ENCODE peak calls at places on chromosomes 5 and 9, in six cellular contexts. One of them, this sample, is unnamed.

GRCh38 chr5:107652839-107653607 is 17.7 kb downstream of the EFNA5 start:
- DNase-seq in endothelial cell of umbilical vein: no peak
- DNase-seq in GM12878: no peak
- DNase-seq in A549: no peak
- DNase-seq in K562: no peak
- DNase-seq in HepG2: no peak
- DNase-seq in this sample: no peak

GRCh38 chr5:116650544-116650943 is 75.9 kb upstream of the SEMA6A start:
- DNase-seq in HepG2: no peak
- DNase-seq in GM12878: no peak
- DNase-seq in A549: no peak
- DNase-seq in K562: no peak
- DNase-seq in endothelial cell of umbilical vein: no peak
- DNase-seq in this sample: no peak

GRCh38 chr9:135468866-135469521 is 10.6 kb upstream of the PPP1R26 start:
- DNase-seq in K562: peak; percentile 90
- DNase-seq in endothelial cell of umbilical vein: no peak
- DNase-seq in A549: no peak
- DNase-seq in HepG2: no peak
- DNase-seq in GM12878: no peak
- DNase-seq in this sample: peak; percentile 77

GRCh38 chr9:131037336-131038255 is 28.6 kb downstream of the LAMC3 start:
- DNase-seq in K562: no peak
- DNase-seq in endothelial cell of umbilical vein: no peak
- DNase-seq in A549: no peak
- DNase-seq in GM12878: no peak
- DNase-seq in HepG2: no peak
- DNase-seq in this sample: no peak

GRCh38 chr5:96816430-96816939 is 8.7 kb upstream of the ERAP1 start:
- DNase-seq in endothelial cell of umbilical vein: no peak
- DNase-seq in HepG2: no peak
- DNase-seq in A549: no peak
- DNase-seq in GM12878: peak; percentile 90
- DNase-seq in K562: no peak
- DNase-seq in this sample: peak; percentile 80

GRCh38 chr9:74496819-74497749 is at the start of gene RORB:
- DNase-seq in GM12878: no peak
- DNase-seq in K562: peak; percentile 24
- DNase-seq in HepG2: no peak
- DNase-seq in A549: no peak
- DNase-seq in endothelial cell of umbilical vein: peak; percentile 26
- DNase-seq in this sample: no peak

GRCh38 chr5:53239301-53239990 is 129.9 kb upstream of the MOCS2 start:
- DNase-seq in endothelial cell of umbilical vein: no peak
- DNase-seq in GM12878: no peak
- DNase-seq in K562: no peak
- DNase-seq in A549: no peak
- DNase-seq in HepG2: no peak
- DNase-seq in this sample: no peak

GRCh38 chr9:134053941-134054761 is 13.7 kb downstream of the BRD3 start:
- DNase-seq in A549: no peak
- DNase-seq in GM12878: no peak
- DNase-seq in HepG2: no peak
- DNase-seq in endothelial cell of umbilical vein: no peak
- DNase-seq in K562: no peak
- DNase-seq in this sample: no peak

GRCh38 chr9:136644593-136645342 is 17.9 kb upstream of the EGFL7 start:
- DNase-seq in GM12878: no peak
- DNase-seq in endothelial cell of umbilical vein: peak; percentile 88
- DNase-seq in A549: peak; percentile 88
- DNase-seq in HepG2: peak; percentile 31
- DNase-seq in K562: peak; percentile 78
- DNase-seq in this sample: peak; percentile 70

GRCh38 chr5:155839251-155840037 is 487.5 kb upstream of the SGCD start:
- DNase-seq in endothelial cell of umbilical vein: no peak
- DNase-seq in GM12878: no peak
- DNase-seq in K562: no peak
- DNase-seq in HepG2: no peak
- DNase-seq in A549: peak; percentile 3
- DNase-seq in this sample: no peak

GRCh38 chr5:9869616-9870288 is 239.6 kb upstream of the TAS2R1 start:
- DNase-seq in A549: no peak
- DNase-seq in K562: no peak
- DNase-seq in endothelial cell of umbilical vein: no peak
- DNase-seq in HepG2: no peak
- DNase-seq in GM12878: no peak
- DNase-seq in this sample: no peak

GRCh38 chr5:178365501-178366440 is 133.2 kb upstream of the PHYKPL start:
- DNase-seq in GM12878: no peak
- DNase-seq in K562: no peak
- DNase-seq in A549: no peak
- DNase-seq in HepG2: no peak
- DNase-seq in endothelial cell of umbilical vein: no peak
- DNase-seq in this sample: peak; percentile 20

GRCh38 chr5:35816881-35817521 is 39.7 kb upstream of the IL7R start:
- DNase-seq in GM12878: no peak
- DNase-seq in A549: no peak
- DNase-seq in endothelial cell of umbilical vein: no peak
- DNase-seq in HepG2: no peak
- DNase-seq in K562: no peak
- DNase-seq in this sample: no peak

GRCh38 chr9:122056484-122056883 is 36.6 kb downstream of the TTLL11 start:
- DNase-seq in endothelial cell of umbilical vein: peak; percentile 12
- DNase-seq in A549: no peak
- DNase-seq in K562: peak; percentile 64
- DNase-seq in HepG2: peak; percentile 11
- DNase-seq in GM12878: no peak
- DNase-seq in this sample: peak; percentile 17

GRCh38 chr9:93192721-93193372 is 8.9 kb downstream of the WNK2 start:
- DNase-seq in GM12878: no peak
- DNase-seq in K562: no peak
- DNase-seq in endothelial cell of umbilical vein: no peak
- DNase-seq in A549: no peak
- DNase-seq in HepG2: no peak
- DNase-seq in this sample: no peak

GRCh38 chr9:93860694-93861658 is 94.2 kb downstream of the BARX1 start:
- DNase-seq in endothelial cell of umbilical vein: no peak
- DNase-seq in GM12878: no peak
- DNase-seq in K562: no peak
- DNase-seq in A549: no peak
- DNase-seq in HepG2: no peak
- DNase-seq in this sample: peak; percentile 29

GRCh38 chr9:71145179-71145578 is 23.8 kb upstream of the TRPM3 start:
- DNase-seq in K562: peak; percentile 71
- DNase-seq in GM12878: no peak
- DNase-seq in endothelial cell of umbilical vein: peak; percentile 99
- DNase-seq in A549: no peak
- DNase-seq in HepG2: no peak
- DNase-seq in this sample: no peak

GRCh38 chr5:150321211-150321610 is 18.5 kb upstream of the ARSI start:
- DNase-seq in GM12878: no peak
- DNase-seq in A549: no peak
- DNase-seq in endothelial cell of umbilical vein: no peak
- DNase-seq in K562: no peak
- DNase-seq in HepG2: no peak
- DNase-seq in this sample: no peak

GRCh38 chr9:81737871-81738507 is 48.6 kb upstream of the TLE1 start:
- DNase-seq in HepG2: peak; percentile 6
- DNase-seq in A549: peak; percentile 89
- DNase-seq in endothelial cell of umbilical vein: no peak
- DNase-seq in GM12878: no peak
- DNase-seq in K562: no peak
- DNase-seq in this sample: peak; percentile 72

GRCh38 chr5:14165375-14166091 is 22.4 kb downstream of the TRIO start:
- DNase-seq in endothelial cell of umbilical vein: peak; percentile 98
- DNase-seq in GM12878: no peak
- DNase-seq in K562: no peak
- DNase-seq in HepG2: peak; percentile 52
- DNase-seq in A549: peak; percentile 89
- DNase-seq in this sample: peak; percentile 31

GRCh38 chr9:134632329-134632728 is 9.3 kb upstream of the COL5A1 start:
- DNase-seq in A549: no peak
- DNase-seq in GM12878: no peak
- DNase-seq in K562: no peak
- DNase-seq in HepG2: no peak
- DNase-seq in endothelial cell of umbilical vein: no peak
- DNase-seq in this sample: no peak

GRCh38 chr5:117077142-117077541 is 502.5 kb upstream of the SEMA6A start:
- DNase-seq in endothelial cell of umbilical vein: no peak
- DNase-seq in K562: no peak
- DNase-seq in GM12878: no peak
- DNase-seq in HepG2: peak; percentile 3
- DNase-seq in A549: no peak
- DNase-seq in this sample: peak; percentile 14

GRCh38 chr9:72454871-72455471 is 66.4 kb upstream of the TMC1 start:
- DNase-seq in K562: no peak
- DNase-seq in GM12878: no peak
- DNase-seq in HepG2: peak; percentile 65
- DNase-seq in endothelial cell of umbilical vein: no peak
- DNase-seq in A549: no peak
- DNase-seq in this sample: no peak

GRCh38 chr5:135195267-135195603 is 161.2 kb upstream of the PITX1 start:
- DNase-seq in GM12878: no peak
- DNase-seq in HepG2: no peak
- DNase-seq in endothelial cell of umbilical vein: no peak
- DNase-seq in K562: no peak
- DNase-seq in A549: no peak
- DNase-seq in this sample: no peak

GRCh38 chr9:72048850-72049249 is 11.6 kb downstream of the C9orf57 start:
- DNase-seq in endothelial cell of umbilical vein: no peak
- DNase-seq in GM12878: no peak
- DNase-seq in HepG2: no peak
- DNase-seq in A549: no peak
- DNase-seq in K562: no peak
- DNase-seq in this sample: no peak

GRCh38 chr5:129460951-129461815 is 1.1 kb downstream of the ADAMTS19 start:
- DNase-seq in HepG2: no peak
- DNase-seq in K562: peak; percentile 4
- DNase-seq in A549: peak; percentile 28
- DNase-seq in endothelial cell of umbilical vein: peak; percentile 10
- DNase-seq in GM12878: no peak
- DNase-seq in this sample: no peak

GRCh38 chr9:75017378-75017777 is 10.7 kb downstream of the CARNMT1 start:
- DNase-seq in GM12878: no peak
- DNase-seq in endothelial cell of umbilical vein: no peak
- DNase-seq in K562: no peak
- DNase-seq in A549: no peak
- DNase-seq in HepG2: no peak
- DNase-seq in this sample: no peak

GRCh38 chr5:178304016-178304415 is 71.4 kb upstream of the PHYKPL start:
- DNase-seq in endothelial cell of umbilical vein: no peak
- DNase-seq in K562: no peak
- DNase-seq in GM12878: no peak
- DNase-seq in HepG2: no peak
- DNase-seq in A549: no peak
- DNase-seq in this sample: no peak

GRCh38 chr5:176870110-176870591 is 29.0 kb downstream of the HK3 start:
- DNase-seq in endothelial cell of umbilical vein: peak; percentile 36
- DNase-seq in A549: peak; percentile 85
- DNase-seq in HepG2: peak; percentile 51
- DNase-seq in GM12878: no peak
- DNase-seq in K562: peak; percentile 85
- DNase-seq in this sample: no peak
- TF ChIP-seq MYC in endothelial cell of umbilical vein: no peak
- TF ChIP-seq MYC in A549: no peak
- TF ChIP-seq MYC in HepG2: no peak
- TF ChIP-seq MYC in GM12878: no peak
- TF ChIP-seq MYC in K562: no peak
- TF ChIP-seq MYC in this sample: no peak

DNA sequence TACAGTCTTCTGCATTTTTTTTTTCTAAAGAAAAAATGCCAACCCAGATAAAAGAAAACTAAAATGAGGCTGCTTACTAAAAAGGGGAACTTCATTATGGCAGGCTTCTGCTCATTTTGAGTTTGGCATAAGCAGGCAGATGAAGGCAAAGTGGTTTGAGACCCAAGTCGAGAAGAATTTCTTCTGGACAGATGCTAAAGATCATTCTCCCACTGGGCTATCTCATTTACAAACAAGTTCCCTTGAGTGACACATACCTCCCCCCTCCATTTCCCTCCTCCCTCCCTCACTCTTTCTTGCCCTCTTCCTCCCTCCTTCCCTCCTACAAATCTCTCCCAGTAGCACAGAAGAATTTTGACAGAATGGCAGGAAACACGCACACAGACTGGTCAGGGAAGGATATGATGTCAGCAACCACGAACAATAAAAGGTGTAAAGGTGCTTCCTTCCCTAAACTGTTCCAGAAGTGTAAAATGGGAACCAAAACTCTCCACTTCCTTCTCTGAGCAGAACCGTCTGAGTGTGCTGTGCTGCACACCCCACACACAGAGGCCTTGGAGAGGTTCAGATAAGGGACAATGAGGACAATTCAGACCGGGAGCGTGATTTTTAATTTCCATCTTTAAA is 55.9 kb downstream of the MEF2C start:
- DNase-seq in endothelial cell of umbilical vein: peak; percentile 99
- DNase-seq in HepG2: no peak
- DNase-seq in A549: no peak
- DNase-seq in K562: peak; percentile 72
- DNase-seq in GM12878: peak; percentile 98
- DNase-seq in this sample: peak; percentile 79
- TF ChIP-seq MYC in endothelial cell of umbilical vein: peak; percentile 6
- TF ChIP-seq MYC in HepG2: no peak
- TF ChIP-seq MYC in A549: no peak
- TF ChIP-seq MYC in K562: no peak
- TF ChIP-seq MYC in GM12878: no peak
- TF ChIP-seq MYC in this sample: no peak

GRCh38 chr5:146745937-146746577 is 132.5 kb downstream of the PPP2R2B start:
- DNase-seq in A549: no peak
- DNase-seq in K562: no peak
- DNase-seq in HepG2: no peak
- DNase-seq in endothelial cell of umbilical vein: no peak
- DNase-seq in GM12878: no peak
- DNase-seq in this sample: no peak

GRCh38 chr5:146748533-146748932 is 130.0 kb downstream of the PPP2R2B start:
- DNase-seq in HepG2: no peak
- DNase-seq in GM12878: no peak
- DNase-seq in K562: no peak
- DNase-seq in endothelial cell of umbilical vein: no peak
- DNase-seq in A549: no peak
- DNase-seq in this sample: no peak

DNA sequence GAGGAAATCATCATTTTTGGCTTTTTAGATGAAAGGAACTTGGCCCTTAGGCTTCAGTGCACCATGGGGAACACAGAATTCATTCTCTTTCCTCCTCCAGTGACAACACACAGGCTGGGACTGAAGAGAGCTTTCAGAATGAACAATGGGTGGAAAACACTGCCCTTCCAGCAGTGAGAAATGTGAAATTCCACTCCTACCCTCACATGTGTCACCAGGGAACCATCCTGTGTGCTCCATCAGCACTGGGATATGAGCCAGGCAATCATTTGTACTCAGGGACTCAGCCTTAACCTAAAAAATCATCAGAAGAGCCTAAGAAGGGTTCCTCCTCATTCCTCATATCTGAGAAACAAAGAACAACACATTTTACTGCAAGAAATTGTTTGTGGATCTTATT is 134.2 kb downstream of the PPP2R2B start:
- DNase-seq in K562: no peak
- DNase-seq in HepG2: no peak
- DNase-seq in A549: no peak
- DNase-seq in endothelial cell of umbilical vein: no peak
- DNase-seq in GM12878: no peak
- DNase-seq in this sample: no peak
- TF ChIP-seq MYC in K562: no peak
- TF ChIP-seq MYC in HepG2: no peak
- TF ChIP-seq MYC in A549: no peak
- TF ChIP-seq MYC in endothelial cell of umbilical vein: no peak
- TF ChIP-seq MYC in GM12878: no peak
- TF ChIP-seq MYC in this sample: no peak

GRCh38 chr9:35357826-35358225 is 132.1 kb upstream of the RUSC2 start:
- DNase-seq in endothelial cell of umbilical vein: no peak
- DNase-seq in A549: no peak
- DNase-seq in GM12878: no peak
- DNase-seq in HepG2: no peak
- DNase-seq in K562: no peak
- DNase-seq in this sample: no peak
- TF ChIP-seq MYC in endothelial cell of umbilical vein: no peak
- TF ChIP-seq MYC in A549: no peak
- TF ChIP-seq MYC in GM12878: no peak
- TF ChIP-seq MYC in HepG2: no peak
- TF ChIP-seq MYC in K562: no peak
- TF ChIP-seq MYC in this sample: no peak